ENCODE peak calls at places on chromosomes 6 and 20, in eight cellular contexts. C is breast epithelium, E is transverse colon, U is GM23338, X is K562, N is stomach, D is H1, Q is SK-N-SH. Z is an unnamed sample. For H3K4me1, the result is how much of the 10 kb centered on the place peaks cover.

GRCh38 chr6:73691512-73691911 is 4.5 kb upstream of the CD109 start:
- DNase-seq in U (no peak), X (no peak), E (no peak), Q (no peak), N (no peak), C (no peak), D (no peak), Z (no peak)

GRCh38 chr6:1388927-1389790 is at the start of gene FOXF2:
- DNase-seq in X (no peak), C (no peak), E (no peak), N (no peak), D (peak), Q (no peak), U (peak), Z (no peak)

GRCh38 chr20:36366623-36367369 is 60.7 kb downstream of the DLGAP4 start:
- DNase-seq in Q (no peak), X (no peak), D (no peak), C (no peak), U (no peak), E (no peak), N (no peak), Z (no peak)

GRCh38 chr6:1705630-1706029 is 95.9 kb downstream of the FOXC1 start:
- DNase-seq in E (no peak), N (no peak), Q (no peak), D (no peak), U (no peak), X (no peak), C (no peak), Z (no peak)

GRCh38 chr6:169959129-169960002 is 207.9 kb downstream of the ERMARD start:
- DNase-seq in D (peak), U (peak), E (peak), C (peak), X (peak), Q (peak), N (peak), Z (peak)

GRCh38 chr20:43397147-43397546 is 60.5 kb upstream of the SRSF6 start:
- DNase-seq in E (no peak), C (no peak), Q (no peak), U (no peak), X (no peak), D (no peak), N (no peak), Z (no peak)

GRCh38 chr6:2209226-2209809 is 36.1 kb downstream of the GMDS start:
- DNase-seq in X (peak), Q (peak), N (peak), E (peak), C (peak), D (peak), U (peak), Z (no peak)

GRCh38 chr20:370151-370600 is 10.4 kb upstream of the TRIB3 start:
- DNase-seq in Q (no peak), C (no peak), D (no peak), N (peak), X (no peak), E (no peak), U (no peak), Z (no peak)

GRCh38 chr20:17771206-17772004 is 71.6 kb downstream of the BANF2 start:
- DNase-seq in N (no peak), X (no peak), E (no peak), D (no peak), U (no peak), Q (no peak), C (no peak), Z (no peak)

GRCh38 chr6:44052419-44053011 is 74.7 kb downstream of the MRPL14 start:
- DNase-seq in N (no peak), Q (peak), D (no peak), X (peak), C (no peak), U (peak), E (no peak), Z (no peak)

GRCh38 chr6:169283924-169284323 is 30.3 kb upstream of the THBS2 start:
- DNase-seq in E (no peak), D (no peak), U (no peak), X (no peak), C (no peak), Q (no peak), N (no peak), Z (no peak)

GRCh38 chr6:54525731-54526130 is 217.5 kb downstream of the TINAG start:
- DNase-seq in N (no peak), U (no peak), D (no peak), E (no peak), Q (no peak), C (no peak), X (no peak), Z (no peak)

GRCh38 chr20:19868383-19868782 is 110.3 kb downstream of the RIN2 start:
- DNase-seq in D (no peak), U (no peak), X (no peak), N (no peak), C (no peak), E (no peak), Q (no peak), Z (no peak)

GRCh38 chr20:24497851-24498250 is 28.4 kb downstream of the SYNDIG1 start:
- DNase-seq in C (no peak), N (peak), Q (peak), U (no peak), X (no peak), D (no peak), E (no peak), Z (peak)

GRCh38 chr6:3022765-3023662 is 23.3 kb downstream of the NQO2 start:
- DNase-seq in Q (no peak), E (no peak), D (no peak), N (no peak), C (no peak), X (peak), U (peak), Z (no peak)

GRCh38 chr20:58906894-58907293 is 54.4 kb downstream of the GNAS start:
- DNase-seq in X (no peak), C (no peak), D (no peak), E (no peak), Q (no peak), U (no peak), N (peak), Z (no peak)

GRCh38 chr6:35489995-35490791 is 6.7 kb downstream of the TEAD3 start:
- DNase-seq in N (no peak), Q (peak), X (peak), C (peak), D (no peak), U (peak), E (peak), Z (no peak)

GRCh38 chr6:22877946-22878705 is 308.8 kb downstream of the HDGFL1 start:
- DNase-seq in U (peak), X (no peak), C (no peak), E (no peak), D (no peak), Q (no peak), N (no peak), Z (no peak)

GRCh38 chr6:167930300-167930699 is 67.2 kb upstream of the KIF25 start:
- DNase-seq in E (no peak), C (no peak), X (no peak), U (no peak), Q (no peak), D (no peak), N (no peak), Z (no peak)

GRCh38 chr6:134230087-134230717 is 87.7 kb downstream of the SGK1 start:
- DNase-seq in D (no peak), U (peak), N (no peak), C (no peak), Q (no peak), E (no peak), X (no peak), Z (no peak)

GRCh38 chr6:12592634-12593033 is 123.9 kb upstream of the PHACTR1 start:
- DNase-seq in N (no peak), C (peak), X (no peak), U (peak), E (no peak), Q (no peak), D (no peak), Z (no peak)

GRCh38 chr6:19837511-19838441 is 606 bp downstream of the ID4 start:
- DNase-seq in U (peak), D (peak), C (peak), Q (peak), X (no peak), N (peak), E (peak), Z (no peak)

DNA sequence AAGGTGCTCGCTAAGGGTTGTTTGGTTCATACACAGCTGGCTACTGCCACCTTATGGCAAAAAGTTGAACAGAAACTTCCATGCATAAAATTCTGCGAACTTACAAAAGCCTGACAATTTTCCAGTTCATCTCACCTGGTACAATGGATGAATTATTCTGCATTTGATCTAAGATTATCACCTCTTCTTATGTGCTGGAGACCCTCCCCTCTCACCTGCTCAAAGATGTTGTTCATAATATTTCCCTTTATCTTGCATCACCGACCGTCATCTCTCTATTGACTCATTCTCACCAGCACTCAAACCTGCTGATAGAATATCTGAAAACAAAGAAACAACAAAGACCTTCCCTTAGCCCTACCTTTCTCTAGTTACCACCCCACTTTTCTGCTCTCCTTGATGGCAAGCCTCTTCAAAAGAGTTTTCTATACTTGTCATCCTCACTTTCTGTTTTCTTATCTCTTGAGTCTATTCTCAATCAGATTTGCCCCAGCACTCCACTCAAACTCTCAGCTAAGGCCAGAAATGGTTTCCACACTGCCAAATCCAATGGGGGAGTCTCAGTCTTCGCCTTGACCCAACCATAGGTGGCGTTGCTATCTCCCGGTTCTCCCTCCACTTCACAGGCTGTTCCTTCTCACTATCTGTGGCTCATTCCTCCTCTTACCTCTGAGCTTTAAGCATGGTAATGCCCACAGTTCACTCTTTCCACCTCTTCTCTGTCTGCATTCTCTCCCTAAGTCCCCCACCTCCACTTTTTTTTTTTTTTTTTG is 25.8 kb downstream of the SNRNP48 start:
- DNase-seq in N (peak), X (peak), E (peak), C (peak), Q (peak), D (peak), U (peak), Z (no peak)
- TF ChIP-seq POLR2AphosphoS5 in N (peak), X (no peak), E (no peak), C (no peak), Q (no peak), D (no peak), U (no peak), Z (no peak)

DNA sequence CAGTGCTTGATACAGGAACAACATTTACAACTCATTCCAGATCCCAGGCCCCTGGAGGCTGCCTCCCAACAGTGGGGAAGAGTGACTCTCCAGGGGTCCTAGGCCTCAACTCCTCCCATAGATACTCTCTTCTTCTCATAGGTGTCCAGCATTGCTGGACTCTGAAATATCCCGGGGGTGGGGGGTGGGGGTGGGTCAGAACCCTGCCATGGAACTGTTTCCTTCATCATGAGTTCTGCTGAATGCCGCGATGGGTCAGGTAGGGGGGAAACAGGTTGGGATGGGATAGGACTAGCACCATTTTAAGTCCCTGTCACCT is 4.2 kb downstream of the PIM1 start:
- DNase-seq in N (no peak), U (peak), C (no peak), D (no peak), E (no peak), Q (no peak), X (no peak), Z (no peak)
- H3K4me3 ChIP-seq in N (no peak), U (peak), C (peak), D (no peak), E (no peak), Q (no peak), X (peak), Z (peak)

GRCh38 chr20:10596726-10597125 is 77.1 kb downstream of the JAG1 start:
- DNase-seq in Q (no peak), C (no peak), U (no peak), D (no peak), X (no peak), E (no peak), N (no peak), Z (no peak)

GRCh38 chr20:10597637-10598036 is 76.2 kb downstream of the JAG1 start:
- DNase-seq in N (no peak), C (no peak), X (no peak), Q (no peak), D (no peak), E (no peak), U (no peak), Z (no peak)

GRCh38 chr20:10595985-10596384 is 77.8 kb downstream of the JAG1 start:
- DNase-seq in D (no peak), U (no peak), E (no peak), X (no peak), C (no peak), Q (no peak), N (no peak), Z (no peak)

GRCh38 chr20:10594286-10594868 is 79.4 kb downstream of the JAG1 start:
- DNase-seq in N (no peak), X (no peak), C (no peak), E (no peak), Q (no peak), U (no peak), D (no peak), Z (no peak)

DNA sequence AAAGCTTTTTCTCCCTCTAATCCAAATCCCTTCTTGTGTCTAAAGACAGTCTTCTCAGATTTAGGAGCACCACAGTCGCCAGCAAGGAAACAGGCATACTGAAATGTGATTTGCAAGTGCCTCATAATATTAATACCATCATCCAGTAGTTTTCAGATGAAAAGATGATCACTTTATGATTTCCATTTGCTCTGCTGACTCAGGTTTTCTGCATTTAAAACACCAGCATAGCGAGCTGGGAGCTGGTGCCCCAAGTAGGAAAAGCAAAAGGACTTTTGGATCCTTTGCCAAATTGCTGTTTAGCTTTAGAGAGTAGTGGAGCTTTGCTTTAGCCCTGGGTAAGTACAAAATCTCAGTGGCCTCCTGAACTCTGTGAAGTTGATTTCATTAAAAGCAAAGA is 78.6 kb downstream of the JAG1 start:
- DNase-seq in D (no peak), X (no peak), E (no peak), Q (no peak), U (no peak), C (no peak), N (no peak), Z (no peak)
- H3K4me1 ChIP-seq in D (under half), X (under half), E (under half), Q (under half), U (under half), C (under half), N (under half), Z (half or more)

GRCh38 chr6:145820000-145820399 is 5.4 kb upstream of the FBXO30 start:
- DNase-seq in U (no peak), N (no peak), D (no peak), E (no peak), C (no peak), Q (no peak), X (no peak), Z (no peak)

GRCh38 chr6:145823322-145823944 is 8.8 kb upstream of the FBXO30 start:
- DNase-seq in C (no peak), D (no peak), X (no peak), N (no peak), E (no peak), U (no peak), Q (no peak), Z (no peak)

GRCh38 chr6:145822432-145822831 is 7.8 kb upstream of the FBXO30 start:
- DNase-seq in Q (no peak), U (no peak), X (no peak), N (no peak), C (no peak), D (no peak), E (no peak), Z (no peak)

GRCh38 chr6:145829102-145829501 is 14.5 kb upstream of the FBXO30 start:
- DNase-seq in C (no peak), X (no peak), U (peak), N (no peak), E (no peak), D (no peak), Q (no peak), Z (no peak)

GRCh38 chr6:145824344-145824743 is 9.7 kb upstream of the FBXO30 start:
- DNase-seq in U (no peak), Q (no peak), E (no peak), X (no peak), N (no peak), D (no peak), C (no peak), Z (no peak)
- TF ChIP-seq POLR2AphosphoS5 in U (no peak), Q (no peak), E (no peak), X (no peak), N (no peak), D (no peak), C (no peak), Z (no peak)

DNA sequence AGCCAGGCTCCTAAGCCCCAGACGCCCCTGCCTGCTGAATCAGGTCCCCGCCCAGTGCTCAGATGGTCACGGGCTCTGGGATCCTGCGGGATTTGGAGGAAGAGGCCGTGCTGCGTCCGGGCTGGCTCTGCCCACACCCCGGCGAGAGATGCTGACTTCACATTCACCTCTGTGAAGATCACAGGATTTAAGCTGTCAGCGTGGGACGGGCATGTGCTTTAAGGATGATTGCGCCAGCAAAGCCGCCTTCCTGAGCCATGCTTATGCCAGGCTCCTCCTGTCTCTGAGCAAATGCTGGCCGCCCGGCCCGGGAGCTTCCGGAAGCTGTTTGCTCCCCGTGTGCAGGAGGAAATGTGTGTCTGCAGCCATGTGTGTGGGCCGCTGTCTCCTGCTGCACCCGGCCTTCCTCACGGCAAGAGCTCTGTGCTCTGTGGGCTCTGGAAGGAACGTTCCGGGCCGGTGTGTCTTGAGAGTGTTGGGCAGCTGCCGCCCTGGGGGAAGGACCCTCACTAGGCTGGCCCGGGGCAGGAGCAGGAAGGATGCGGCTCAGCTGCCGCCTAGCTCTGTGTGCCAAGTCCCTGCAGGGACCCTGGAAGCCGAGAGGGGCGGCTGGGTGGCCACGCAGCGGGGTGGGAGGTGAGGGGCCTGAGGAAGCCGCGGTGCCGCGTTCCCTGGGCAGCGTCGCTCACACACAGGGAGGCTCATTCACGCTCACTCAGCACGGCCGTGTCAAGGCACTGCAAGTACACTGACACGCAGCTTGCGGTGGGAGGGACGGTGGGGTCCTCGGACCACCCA is 19.0 kb upstream of the BHLHE23 start:
- DNase-seq in X (no peak), C (peak), U (peak), D (no peak), N (no peak), Q (peak), E (no peak), Z (no peak)
- H3K4me3 ChIP-seq in X (no peak), C (no peak), U (no peak), D (no peak), N (no peak), Q (peak), E (no peak), Z (no peak)

DNA sequence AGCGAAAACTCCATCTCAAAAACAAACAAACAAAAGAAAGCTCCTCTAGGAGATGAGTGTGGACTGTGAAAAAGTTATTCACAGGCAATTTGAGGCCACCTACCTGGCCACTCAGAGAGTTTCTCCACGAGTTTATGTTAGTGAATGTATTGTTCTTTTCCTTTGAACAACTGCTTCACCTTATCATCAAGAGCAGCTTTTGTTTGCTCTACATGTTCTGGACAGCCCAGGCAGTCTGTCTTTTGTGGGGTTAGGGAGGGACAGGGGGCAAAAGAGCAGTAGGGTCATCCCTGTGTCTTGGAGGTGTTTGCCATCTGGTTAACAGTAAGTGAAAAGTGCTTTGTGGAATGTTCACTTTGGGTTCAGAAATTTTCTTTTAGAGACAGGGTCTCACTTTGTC is 8.0 kb downstream of the CASS4 start:
- DNase-seq in C (no peak), Q (no peak), D (no peak), N (no peak), U (no peak), E (no peak), X (peak), Z (no peak)
- H3K4me1 ChIP-seq in C (under half), Q (under half), D (under half), N (under half), U (under half), E (under half), X (under half), Z (under half)

Z was measured in vagina.